ENCODE peak calls at places on chromosomes 4 and X, in six cellular contexts. T is astrocyte of the spinal cord, K is fibroblast of mammary gland, J is activated B cell treated with CpG ODN at 0.5 μM for 24 hours, C is PC-9, O is A673. G is an unnamed sample.

GRCh38 chr4:94165256-94165655 is 42.4 kb upstream of the SMARCAD1 start:
- DNase-seq in T (no peak), K (no peak), J (no peak), C (no peak), O (no peak), G (no peak)

GRCh38 chr4:33650036-33650435 is 2594.3 kb downstream of the ARAP2 start:
- DNase-seq in T (no peak), K (no peak), J (no peak), C (no peak), O (no peak), G (no peak)

GRCh38 chr4:110619401-110620247 is 3.3 kb downstream of the PITX2 start:
- DNase-seq in T (no peak), K (no peak), J (no peak), C (no peak), O (no peak), G (no peak)

GRCh38 chr4:1584498-1584897 is 99.6 kb downstream of the FAM53A start:
- DNase-seq in T (no peak), K (no peak), J (no peak), C (no peak), O (no peak), G (no peak)

GRCh38 chr4:185665655-185666054 is 130.3 kb upstream of the PDLIM3 start:
- DNase-seq in T (no peak), K (no peak), J (no peak), C (no peak), O (no peak), G (no peak)

GRCh38 chr4:41142946-41143720 is 71.2 kb downstream of the APBB2 start:
- DNase-seq in T (peak; percentile 96), K (peak; percentile 96), J (no peak), C (peak; percentile 30), O (peak; percentile 62), G (no peak)

GRCh38 chr4:41757521-41758156 is 9.1 kb upstream of the PHOX2B start:
- DNase-seq in T (no peak), K (no peak), J (no peak), C (no peak), O (peak; percentile 58), G (no peak)

GRCh38 chr4:8473198-8473919 is 32.8 kb downstream of the TRMT44 start:
- DNase-seq in T (no peak), K (no peak), J (no peak), C (peak; percentile 50), O (no peak), G (no peak)

GRCh38 chr4:98976716-98977115 is 18.8 kb upstream of the METAP1 start:
- DNase-seq in T (peak; percentile 39), K (peak; percentile 5), J (no peak), C (peak; percentile 12), O (no peak), G (no peak)

GRCh38 chr4:70980196-70980595 is 13.3 kb upstream of the DCK start:
- DNase-seq in T (no peak), K (no peak), J (no peak), C (no peak), O (no peak), G (no peak)

GRCh38 chrX:97057349-97057909 is 173.7 kb downstream of the RPA4 start:
- DNase-seq in T (no peak), K (no peak), J (no peak), C (peak; percentile 16), O (no peak), G (no peak)

GRCh38 chr4:155521382-155521781 is 144.6 kb upstream of the MAP9 start:
- DNase-seq in T (no peak), K (no peak), J (no peak), C (no peak), O (no peak), G (no peak)

GRCh38 chr4:99395595-99396364 is 39.4 kb downstream of the ADH7 start:
- DNase-seq in T (peak; percentile 83), K (peak; percentile 67), J (no peak), C (no peak), O (no peak), G (no peak)

GRCh38 chrX:18410038-18410437 is 15.4 kb upstream of the CDKL5 start:
- DNase-seq in T (peak; percentile 20), K (peak; percentile 47), J (no peak), C (no peak), O (peak; percentile 48), G (no peak)

GRCh38 chr4:6987566-6987920 is 55.6 kb upstream of the TADA2B start:
- DNase-seq in T (no peak), K (peak; percentile 25), J (no peak), C (peak; percentile 13), O (no peak), G (no peak)

GRCh38 chr4:111136438-111136837 is 513.6 kb upstream of the PITX2 start:
- DNase-seq in T (peak; percentile 38), K (peak; percentile 61), J (no peak), C (no peak), O (peak; percentile 45), G (no peak)

GRCh38 chr4:158841540-158841939 is 72.7 kb downstream of the FNIP2 start:
- DNase-seq in T (no peak), K (no peak), J (no peak), C (no peak), O (no peak), G (no peak)

GRCh38 chr4:154660052-154660451 is 47.6 kb upstream of the FGG start:
- DNase-seq in T (no peak), K (peak; percentile 4), J (no peak), C (no peak), O (no peak), G (no peak)

GRCh38 chrX:12770440-12770839 is 20.8 kb upstream of the PRPS2 start:
- DNase-seq in T (peak; percentile 32), K (peak; percentile 41), J (no peak), C (no peak), O (peak; percentile 43), G (no peak)

GRCh38 chr4:74266081-74266480 is 42.2 kb upstream of the EPGN start:
- DNase-seq in T (no peak), K (peak; percentile 42), J (no peak), C (no peak), O (no peak), G (no peak)

GRCh38 chr4:86443495-86443894 is 83.6 kb upstream of the MAPK10 start:
- DNase-seq in T (no peak), K (no peak), J (no peak), C (no peak), O (no peak), G (no peak)

GRCh38 chr4:857461-857860 is 31.5 kb upstream of the CPLX1 start:
- DNase-seq in T (no peak), K (no peak), J (no peak), C (no peak), O (no peak), G (no peak)

GRCh38 chr4:163195247-163195765 is 28.6 kb upstream of the NAF1 start:
- DNase-seq in T (no peak), K (no peak), J (no peak), C (no peak), O (no peak), G (no peak)

GRCh38 chr4:55312491-55313101 is 33.4 kb upstream of the SRD5A3 start:
- DNase-seq in T (peak; percentile 45), K (peak; percentile 75), J (no peak), C (peak; percentile 9), O (peak; percentile 41), G (no peak)

GRCh38 chrX:32678487-32678886 is 532.9 kb downstream of the DMD start:
- DNase-seq in T (no peak), K (no peak), J (no peak), C (no peak), O (no peak), G (no peak)

DNA sequence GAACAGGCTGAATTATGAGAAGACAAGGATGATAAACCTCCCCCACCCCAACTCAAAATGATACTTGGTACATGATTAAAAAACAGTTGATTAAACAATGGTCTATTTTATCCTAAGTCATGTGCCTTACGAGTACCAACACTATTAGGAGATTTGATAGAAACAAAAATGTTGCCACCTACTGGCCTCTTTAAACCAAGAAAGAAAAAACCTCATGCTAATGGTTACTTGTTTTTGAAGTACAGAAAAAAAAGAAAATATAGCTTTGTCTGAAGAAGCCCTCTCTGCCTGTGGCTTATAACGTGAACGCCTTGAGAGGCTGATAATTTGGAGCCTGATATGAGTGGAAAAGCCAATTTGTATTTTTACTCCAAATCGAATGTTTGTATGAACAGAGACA is 538.2 kb downstream of the DMD start:
- DNase-seq in T (no peak), K (peak; percentile 1), J (no peak), C (no peak), O (peak; percentile 22), G (no peak)
- TF ChIP-seq CTCF in T (no peak), K (peak; percentile 6), J (no peak), C (peak; percentile 42), O (peak; percentile 41), G (peak; percentile 17)

GRCh38 chr4:123090886-123091285 is 168.5 kb upstream of the NUDT6 start:
- DNase-seq in T (no peak), K (no peak), J (no peak), C (no peak), O (peak; percentile 62), G (no peak)

GRCh38 chr4:123092603-123093002 is 170.2 kb upstream of the NUDT6 start:
- DNase-seq in T (no peak), K (no peak), J (no peak), C (no peak), O (no peak), G (no peak)

GRCh38 chr4:123096038-123096437 is 173.6 kb upstream of the NUDT6 start:
- DNase-seq in T (no peak), K (no peak), J (no peak), C (no peak), O (peak; percentile 80), G (no peak)

GRCh38 chr4:123088521-123088920 is 166.1 kb upstream of the NUDT6 start:
- DNase-seq in T (no peak), K (no peak), J (no peak), C (no peak), O (no peak), G (no peak)

DNA sequence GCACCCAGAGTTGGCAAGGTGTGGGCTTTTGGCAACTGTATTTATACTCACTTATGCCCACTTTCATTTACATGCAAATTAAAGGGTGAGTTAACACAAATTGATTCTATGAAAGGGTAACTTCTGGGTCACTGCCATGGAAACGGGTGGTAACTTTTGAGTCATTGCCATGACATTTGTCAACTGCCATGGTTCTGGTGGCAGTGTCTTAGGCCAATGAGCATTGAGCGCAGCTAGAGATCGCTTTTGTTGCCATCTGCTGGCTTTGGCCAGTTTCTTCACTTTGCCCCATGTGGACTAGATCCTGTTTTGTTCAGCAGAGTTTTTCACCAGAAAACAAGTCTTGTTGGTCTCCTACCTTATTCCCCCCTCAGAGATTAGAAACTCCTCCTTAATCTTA is 170.8 kb upstream of the NUDT6 start:
- DNase-seq in T (no peak), K (no peak), J (no peak), C (no peak), O (no peak), G (no peak)
- TF ChIP-seq CTCF in T (no peak), K (no peak), J (no peak), C (no peak), O (peak; percentile 27), G (no peak)

DNA sequence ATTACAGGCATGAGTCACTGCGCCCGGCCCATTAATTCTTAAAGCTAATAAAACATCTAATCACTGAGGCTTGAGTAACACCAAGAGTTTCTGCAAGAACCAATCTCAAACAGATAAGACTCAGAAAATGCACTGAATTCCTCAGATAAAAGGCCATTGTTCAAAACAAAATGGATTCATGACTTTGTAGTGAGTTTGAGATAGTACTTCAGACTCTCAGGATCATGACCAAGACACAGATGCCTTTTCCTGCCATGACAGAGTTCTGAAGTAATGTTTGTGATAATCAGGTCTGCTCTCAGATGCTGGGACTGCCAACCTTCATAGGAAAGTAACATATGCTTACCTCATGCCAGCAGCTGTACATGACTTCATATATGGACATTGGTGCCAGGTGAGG is 54.6 kb downstream of the NIPAL1 start:
- DNase-seq in T (no peak), K (no peak), J (no peak), C (no peak), O (no peak), G (no peak)
- TF ChIP-seq CTCF in T (no peak), K (no peak), J (no peak), C (no peak), O (no peak), G (no peak)

GRCh38 chr4:153530996-153531375 is 64.8 kb downstream of the TMEM131L start:
- DNase-seq in T (no peak), K (no peak), J (no peak), C (no peak), O (no peak), G (no peak)
- TF ChIP-seq CTCF in T (no peak), K (peak; percentile 11), J (no peak), C (no peak), O (peak; percentile 22), G (no peak)

G was measured in mesothelial cell of epicardium.